ENCODE peak calls at places on chromosomes 4 and X, in six cellular contexts. H is MM.1S, B is GM23338, K is GM23248, F is mesenchymal stem cell, T is A549. N is an unnamed sample.

GRCh38 chr4:164706675-164707074 is 47.3 kb upstream of the SMIM31 start:
- DNase-seq in H (no peak), B (peak; percentile 52), K (no peak), F (no peak), T (no peak), N (no peak)

GRCh38 chrX:94454159-94454558 is 780.2 kb downstream of the FAM133A start:
- DNase-seq in H (no peak), B (peak; percentile 18), K (no peak), F (no peak), T (no peak), N (no peak)

GRCh38 chr4:158172558-158173258 is at the start of gene GASK1B:
- DNase-seq in H (peak; percentile 59), B (peak; percentile 86), K (peak; percentile 75), F (peak; percentile 72), T (peak; percentile 53), N (peak; percentile 86)

GRCh38 chr4:181597766-181598165 is 645.4 kb upstream of the TENM3 start:
- DNase-seq in H (no peak), B (no peak), K (no peak), F (no peak), T (no peak), N (peak; percentile 80)

GRCh38 chrX:117808413-117808812 is 308.2 kb downstream of the KLHL13 start:
- DNase-seq in H (no peak), B (peak; percentile 10), K (no peak), F (no peak), T (no peak), N (no peak)

GRCh38 chrX:74523224-74523623 is 91.2 kb downstream of the RLIM start:
- DNase-seq in H (no peak), B (no peak), K (no peak), F (no peak), T (no peak), N (peak; percentile 12)

GRCh38 chr4:159545556-159545955 is 442.7 kb downstream of the RAPGEF2 start:
- DNase-seq in H (no peak), B (no peak), K (no peak), F (no peak), T (no peak), N (no peak)

GRCh38 chrX:65407157-65407626 is 127.4 kb downstream of the LAS1L start:
- DNase-seq in H (no peak), B (peak; percentile 27), K (peak; percentile 22), F (no peak), T (no peak), N (no peak)

GRCh38 chr4:187059895-187060294 is 336.2 kb upstream of the FAT1 start:
- DNase-seq in H (no peak), B (no peak), K (no peak), F (no peak), T (no peak), N (no peak)
- H3K4me2 ChIP-seq in H (no peak overlapping the region), B (no peak overlapping the region), K (no peak overlapping the region), F (no peak overlapping the region), T (no peak overlapping the region), N (no peak overlapping the region)

DNA sequence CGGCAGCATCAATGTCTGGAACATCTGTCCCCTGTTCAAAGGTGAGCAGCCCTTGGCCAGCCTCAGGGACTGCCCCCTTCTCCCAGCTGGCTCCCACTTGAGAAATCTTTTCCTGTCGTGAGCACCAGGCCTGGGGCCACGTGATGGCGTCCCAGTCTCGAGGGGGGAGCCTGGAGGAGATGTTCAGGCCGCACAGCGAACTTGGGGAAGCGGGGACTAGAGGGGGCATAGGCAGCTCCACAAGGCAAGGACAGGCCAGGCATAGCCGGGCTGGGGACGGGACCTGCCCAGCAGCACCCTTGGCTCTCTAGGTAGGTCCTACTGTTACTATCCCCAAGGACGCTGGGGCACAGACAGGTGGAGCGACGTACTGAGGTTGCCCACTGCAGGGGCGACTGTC is 2.7 kb downstream of the SLC6A8 start:
- DNase-seq in H (no peak), B (no peak), K (no peak), F (no peak), T (no peak), N (no peak)
- H3K4me2 ChIP-seq in H (no peak overlapping the region), B (no peak overlapping the region), K (no peak overlapping the region), F (no peak overlapping the region), T (no peak overlapping the region), N (no peak overlapping the region)

GRCh38 chr4:7327341-7327885 is 107.3 kb downstream of the PSAPL1 start:
- DNase-seq in H (no peak), B (no peak), K (no peak), F (no peak), T (no peak), N (no peak)
- H3K4me2 ChIP-seq in H (no peak overlapping the region), B (no peak overlapping the region), K (no peak overlapping the region), F (no peak overlapping the region), T (no peak overlapping the region), N (no peak overlapping the region)

GRCh38 chr4:55635282-55635681 is 816 bp downstream of the NMU start:
- DNase-seq in H (no peak), B (peak; percentile 37), K (no peak), F (no peak), T (no peak), N (no peak)
- H3K4me2 ChIP-seq in H (peak overlapping the region; percentile 97), B (peak overlapping the region; percentile 97), K (no peak overlapping the region), F (no peak overlapping the region), T (peak overlapping the region; percentile 87), N (no peak overlapping the region)

GRCh38 chr4:183812567-183812966 is 92.5 kb upstream of the STOX2 start:
- DNase-seq in H (no peak), B (no peak), K (no peak), F (no peak), T (no peak), N (no peak)
- H3K4me2 ChIP-seq in H (no peak overlapping the region), B (no peak overlapping the region), K (no peak overlapping the region), F (no peak overlapping the region), T (no peak overlapping the region), N (no peak overlapping the region)

DNA sequence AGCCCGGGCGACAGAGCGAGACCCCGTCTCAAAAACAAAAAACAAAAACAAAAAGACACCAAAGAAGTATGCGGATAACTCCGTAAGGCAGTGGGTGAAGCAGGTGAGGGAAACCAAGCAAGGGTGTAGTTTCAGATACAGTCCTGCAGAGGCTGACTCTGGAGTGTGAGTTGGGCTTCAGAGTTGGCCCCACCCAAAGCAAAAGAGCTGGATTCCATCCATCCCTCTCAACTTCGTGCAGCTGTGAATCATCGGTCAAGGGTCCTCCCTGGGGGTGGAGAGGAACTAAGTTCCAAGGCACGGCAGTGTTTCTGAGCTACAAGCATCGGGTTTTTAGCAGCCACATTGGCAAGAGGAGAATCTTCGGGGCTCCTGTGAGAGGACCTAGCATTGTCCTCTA is 43.9 kb upstream of the FAM9A start:
- DNase-seq in H (no peak), B (peak; percentile 50), K (peak; percentile 77), F (peak; percentile 43), T (peak; percentile 83), N (peak; percentile 84)
- H3K4me2 ChIP-seq in H (no peak overlapping the region), B (no peak overlapping the region), K (no peak overlapping the region), F (no peak overlapping the region), T (peak overlapping the region; percentile 95), N (peak overlapping the region; percentile 16)